ENCODE peak calls at places on chromosome 2, in five cellular contexts. L is BE2C; O is CD4-positive, alpha-beta T cell; P is heart right ventricle; Y is thyroid gland. U is an unnamed sample.

GRCh38 chr2:127415593-127416485 is 2.4 kb upstream of the PROC start:
- DNase-seq in L (peak; percentile 66), O (peak; percentile 77), P (peak; percentile 62), Y (peak; percentile 78), U (no peak)

GRCh38 chr2:205776139-205776538 is 93.8 kb downstream of the NRP2 start:
- DNase-seq in L (peak; percentile 72), O (no peak), P (peak; percentile 41), Y (peak; percentile 59), U (peak; percentile 85)

GRCh38 chr2:27708257-27708654 is 44.6 kb downstream of the SLC4A1AP start:
- DNase-seq in L (no peak), O (no peak), P (no peak), Y (no peak), U (no peak)

GRCh38 chr2:177553176-177553909 is 160.8 kb downstream of the AGPS start:
- DNase-seq in L (no peak), O (no peak), P (no peak), Y (no peak), U (no peak)

GRCh38 chr2:201347154-201347553 is 10.0 kb downstream of the FLACC1 start:
- DNase-seq in L (no peak), O (no peak), P (no peak), Y (no peak), U (no peak)

GRCh38 chr2:203667838-203668237 is 38.6 kb upstream of the CD28 start:
- DNase-seq in L (no peak), O (no peak), P (no peak), Y (no peak), U (no peak)

GRCh38 chr2:168196764-168197180 is 50.6 kb downstream of the STK39 start:
- DNase-seq in L (no peak), O (no peak), P (no peak), Y (no peak), U (no peak)

GRCh38 chr2:95104606-95105005 is 17.0 kb downstream of the MRPS5 start:
- DNase-seq in L (no peak), O (no peak), P (no peak), Y (no peak), U (no peak)

GRCh38 chr2:30476636-30477035 is 29.6 kb downstream of the LCLAT1 start:
- DNase-seq in L (no peak), O (no peak), P (no peak), Y (no peak), U (no peak)

GRCh38 chr2:167335627-167336026 is 447.3 kb downstream of the XIRP2 start:
- DNase-seq in L (no peak), O (no peak), P (no peak), Y (no peak), U (no peak)

GRCh38 chr2:128170776-128171175 is 79.8 kb downstream of the UGGT1 start:
- DNase-seq in L (no peak), O (no peak), P (no peak), Y (no peak), U (no peak)

GRCh38 chr2:30324245-30324644 is 92.9 kb downstream of the LBH start:
- DNase-seq in L (no peak), O (no peak), P (no peak), Y (no peak), U (no peak)

GRCh38 chr2:226495466-226496161 is 304.0 kb downstream of the IRS1 start:
- DNase-seq in L (no peak), O (no peak), P (no peak), Y (peak; percentile 84), U (no peak)

GRCh38 chr2:84459028-84459943 is at the start of gene SUCLG1:
- DNase-seq in L (peak; percentile 81), O (peak; percentile 73), P (peak; percentile 87), Y (peak; percentile 84), U (peak; percentile 63)

GRCh38 chr2:24050041-24050655 is 607 bp downstream of the FKBP1B start:
- DNase-seq in L (peak; percentile 67), O (no peak), P (peak; percentile 36), Y (peak; percentile 24), U (no peak)

GRCh38 chr2:147679664-147680502 is 164.9 kb upstream of the ACVR2A start:
- DNase-seq in L (no peak), O (no peak), P (no peak), Y (no peak), U (no peak)

GRCh38 chr2:61493523-61493942 is 22.6 kb upstream of the USP34 start:
- DNase-seq in L (no peak), O (no peak), P (no peak), Y (no peak), U (no peak)

GRCh38 chr2:201116959-201117734 is 1.2 kb downstream of the CFLAR start:
- DNase-seq in L (peak; percentile 32), O (peak; percentile 36), P (no peak), Y (peak; percentile 63), U (no peak)

GRCh38 chr2:239811001-239811798 is 213.9 kb downstream of the NDUFA10 start:
- DNase-seq in L (no peak), O (no peak), P (no peak), Y (no peak), U (no peak)

GRCh38 chr2:61988462-61989366 is 83.2 kb downstream of the COMMD1 start:
- DNase-seq in L (no peak), O (no peak), P (no peak), Y (no peak), U (no peak)

GRCh38 chr2:96389728-96390127 is 54.2 kb downstream of the NCAPH start:
- DNase-seq in L (no peak), O (no peak), P (no peak), Y (no peak), U (no peak)

GRCh38 chr2:147006724-147007123 is 838.1 kb upstream of the ACVR2A start:
- DNase-seq in L (no peak), O (no peak), P (no peak), Y (no peak), U (no peak)

GRCh38 chr2:215535726-215536125 is 99.9 kb upstream of the FN1 start:
- DNase-seq in L (no peak), O (no peak), P (no peak), Y (no peak), U (no peak)

GRCh38 chr2:66212749-66213148 is 222.2 kb upstream of the MEIS1 start:
- DNase-seq in L (no peak), O (no peak), P (no peak), Y (no peak), U (no peak)

GRCh38 chr2:208509586-208509985 is 103.0 kb downstream of the PTH2R start:
- DNase-seq in L (no peak), O (no peak), P (no peak), Y (no peak), U (no peak)

GRCh38 chr2:62339837-62340236 is 143.9 kb downstream of the B3GNT2 start:
- DNase-seq in L (no peak), O (no peak), P (no peak), Y (no peak), U (no peak)

GRCh38 chr2:176122266-176122632 is 270 bp upstream of the HOXD9 start:
- DNase-seq in L (peak; percentile 49), O (no peak), P (no peak), Y (no peak), U (no peak)

GRCh38 chr2:54680397-54681032 is 42.9 kb upstream of the EML6 start:
- DNase-seq in L (peak; percentile 34), O (no peak), P (no peak), Y (no peak), U (no peak)

GRCh38 chr2:54687595-54688152 is 35.8 kb upstream of the EML6 start:
- DNase-seq in L (no peak), O (no peak), P (no peak), Y (no peak), U (no peak)

GRCh38 chr2:54683596-54683995 is 39.9 kb upstream of the EML6 start:
- DNase-seq in L (no peak), O (no peak), P (no peak), Y (no peak), U (no peak)

GRCh38 chr2:54685263-54685775 is 38.1 kb upstream of the EML6 start:
- DNase-seq in L (no peak), O (no peak), P (no peak), Y (peak; percentile 62), U (no peak)
- H3K9me3 ChIP-seq in L (no peaks in the 10 kb centered on the region), O (no peaks in the 10 kb centered on the region), P (no peaks in the 10 kb centered on the region), Y (no peaks in the 10 kb centered on the region), U (no peaks in the 10 kb centered on the region)

GRCh38 chr2:204737296-204737695 is 192.0 kb downstream of the PARD3B start:
- DNase-seq in L (no peak), O (no peak), P (no peak), Y (no peak), U (no peak)

GRCh38 chr2:204743368-204743960 is 198.2 kb downstream of the PARD3B start:
- DNase-seq in L (no peak), O (no peak), P (no peak), Y (no peak), U (no peak)

GRCh38 chr2:204738721-204739120 is 193.4 kb downstream of the PARD3B start:
- DNase-seq in L (no peak), O (no peak), P (no peak), Y (no peak), U (no peak)
- H3K9me3 ChIP-seq in L (no peaks in the 10 kb centered on the region), O (peaks cover 9% of the 10 kb centered on the region), P (no peaks in the 10 kb centered on the region), Y (no peaks in the 10 kb centered on the region), U (no peaks in the 10 kb centered on the region)

DNA sequence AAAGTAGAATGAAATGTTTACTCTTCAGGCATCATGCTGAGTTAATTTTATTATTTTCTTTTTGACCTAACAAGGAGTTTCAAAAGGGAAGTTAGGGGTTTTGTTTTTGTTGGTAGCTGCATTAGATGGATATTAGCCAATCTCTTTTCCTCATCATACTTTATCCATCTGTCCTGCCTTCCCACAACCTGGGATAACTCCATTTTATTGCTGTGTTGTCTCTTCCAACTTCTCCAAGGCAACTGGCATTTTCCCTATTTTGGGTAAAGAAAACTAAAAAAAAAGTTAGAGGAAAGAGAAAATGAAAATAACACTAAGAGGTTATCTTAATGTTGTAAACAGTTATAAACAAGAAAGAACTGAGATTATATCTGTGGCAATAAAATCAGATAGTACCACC is 147.0 kb downstream of the PID1 start:
- DNase-seq in L (no peak), O (no peak), P (no peak), Y (no peak), U (no peak)
- H3K9me3 ChIP-seq in L (no peaks in the 10 kb centered on the region), O (no peaks in the 10 kb centered on the region), P (no peaks in the 10 kb centered on the region), Y (no peaks in the 10 kb centered on the region), U (no peaks in the 10 kb centered on the region)

GRCh38 chr2:65046633-65047407 is 9.4 kb upstream of the CEP68 start:
- DNase-seq in L (no peak), O (no peak), P (no peak), Y (no peak), U (no peak)
- H3K9me3 ChIP-seq in L (no peaks in the 10 kb centered on the region), O (peaks cover 6% of the 10 kb centered on the region), P (no peaks in the 10 kb centered on the region), Y (no peaks in the 10 kb centered on the region), U (no peaks in the 10 kb centered on the region)

DNA sequence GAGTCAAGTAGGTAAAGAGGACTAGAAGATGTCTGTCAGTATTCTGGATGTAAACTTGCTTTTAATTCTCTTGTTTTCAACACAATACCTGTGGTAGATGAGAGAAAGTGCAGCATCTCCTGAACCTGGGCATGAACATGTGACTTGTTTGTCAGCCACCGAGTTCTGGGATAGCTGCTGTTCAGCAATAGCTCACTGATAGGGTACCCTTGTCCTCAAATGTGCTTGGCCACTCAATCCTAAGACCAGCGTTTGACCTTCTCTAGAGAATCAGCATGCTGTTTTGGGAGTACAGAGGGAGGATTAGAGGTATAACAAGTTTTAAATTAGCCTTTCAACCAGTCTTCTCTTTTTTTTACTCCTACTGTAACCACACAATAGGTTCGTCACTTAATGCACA is 23.2 kb downstream of the RPIA start:
- DNase-seq in L (no peak), O (no peak), P (no peak), Y (no peak), U (no peak)
- H3K9me3 ChIP-seq in L (no peaks in the 10 kb centered on the region), O (no peaks in the 10 kb centered on the region), P (no peaks in the 10 kb centered on the region), Y (no peaks in the 10 kb centered on the region), U (no peaks in the 10 kb centered on the region)

GRCh38 chr2:196131949-196132925 is 39.1 kb downstream of the STK17B start:
- DNase-seq in L (peak; percentile 10), O (no peak), P (no peak), Y (no peak), U (no peak)
- H3K9me3 ChIP-seq in L (no peaks in the 10 kb centered on the region), O (peaks cover 61% of the 10 kb centered on the region), P (peaks cover 3% of the 10 kb centered on the region), Y (no peaks in the 10 kb centered on the region), U (peaks cover 14% of the 10 kb centered on the region)